ENCODE peak calls at places on chromosomes 7 and 10, in five cellular contexts. One of them, this sample, is unnamed.

GRCh38 chr7:55387062-55387965 is 22.2 kb downstream of the LANCL2 start:
- DNase-seq in NCI-H1417: peak
- DNase-seq in stimulated activated CD4-positive, alpha-beta T cell treated with anti-CD3 and anti-CD28 coated beads, Interleukin-12 subunit alpha, Interleukin-12 subunit beta, amount 100 ng/mL, for 24 hours: no peak
- DNase-seq in germinal center: no peak
- DNase-seq in ecto neural progenitor cell: no peak
- DNase-seq in this sample: no peak

GRCh38 chr7:1113548-1113885 is 25.6 kb downstream of the GPER1 start:
- DNase-seq in NCI-H1417: no peak
- DNase-seq in stimulated activated CD4-positive, alpha-beta T cell treated with anti-CD3 and anti-CD28 coated beads, Interleukin-12 subunit alpha, Interleukin-12 subunit beta, amount 100 ng/mL, for 24 hours: no peak
- DNase-seq in germinal center: no peak
- DNase-seq in ecto neural progenitor cell: no peak
- DNase-seq in this sample: no peak

GRCh38 chr7:116601426-116601825 is 70.6 kb upstream of the MET start:
- DNase-seq in NCI-H1417: peak
- DNase-seq in stimulated activated CD4-positive, alpha-beta T cell treated with anti-CD3 and anti-CD28 coated beads, Interleukin-12 subunit alpha, Interleukin-12 subunit beta, amount 100 ng/mL, for 24 hours: no peak
- DNase-seq in germinal center: no peak
- DNase-seq in ecto neural progenitor cell: no peak
- DNase-seq in this sample: no peak

GRCh38 chr10:71074176-71074755 is 138.1 kb upstream of the UNC5B start:
- DNase-seq in NCI-H1417: no peak
- DNase-seq in stimulated activated CD4-positive, alpha-beta T cell treated with anti-CD3 and anti-CD28 coated beads, Interleukin-12 subunit alpha, Interleukin-12 subunit beta, amount 100 ng/mL, for 24 hours: no peak
- DNase-seq in germinal center: no peak
- DNase-seq in ecto neural progenitor cell: peak
- DNase-seq in this sample: no peak

GRCh38 chr10:15197276-15197675 is 28.8 kb upstream of the NMT2 start:
- DNase-seq in NCI-H1417: no peak
- DNase-seq in stimulated activated CD4-positive, alpha-beta T cell treated with anti-CD3 and anti-CD28 coated beads, Interleukin-12 subunit alpha, Interleukin-12 subunit beta, amount 100 ng/mL, for 24 hours: no peak
- DNase-seq in germinal center: no peak
- DNase-seq in ecto neural progenitor cell: no peak
- DNase-seq in this sample: no peak

GRCh38 chr7:80499350-80499955 is 12.4 kb downstream of the GNAT3 start:
- DNase-seq in NCI-H1417: no peak
- DNase-seq in stimulated activated CD4-positive, alpha-beta T cell treated with anti-CD3 and anti-CD28 coated beads, Interleukin-12 subunit alpha, Interleukin-12 subunit beta, amount 100 ng/mL, for 24 hours: no peak
- DNase-seq in germinal center: no peak
- DNase-seq in ecto neural progenitor cell: no peak
- DNase-seq in this sample: no peak

GRCh38 chr10:13712799-13713581 is 126.2 kb downstream of the PRPF18 start:
- DNase-seq in NCI-H1417: peak
- DNase-seq in stimulated activated CD4-positive, alpha-beta T cell treated with anti-CD3 and anti-CD28 coated beads, Interleukin-12 subunit alpha, Interleukin-12 subunit beta, amount 100 ng/mL, for 24 hours: no peak
- DNase-seq in germinal center: peak
- DNase-seq in ecto neural progenitor cell: no peak
- DNase-seq in this sample: no peak

GRCh38 chr10:76547352-76547972 is 1090.1 kb downstream of the KCNMA1 start:
- DNase-seq in NCI-H1417: peak
- DNase-seq in stimulated activated CD4-positive, alpha-beta T cell treated with anti-CD3 and anti-CD28 coated beads, Interleukin-12 subunit alpha, Interleukin-12 subunit beta, amount 100 ng/mL, for 24 hours: peak
- DNase-seq in germinal center: peak
- DNase-seq in ecto neural progenitor cell: peak
- DNase-seq in this sample: peak

GRCh38 chr10:3573498-3573897 is 211.5 kb downstream of the KLF6 start:
- DNase-seq in NCI-H1417: no peak
- DNase-seq in stimulated activated CD4-positive, alpha-beta T cell treated with anti-CD3 and anti-CD28 coated beads, Interleukin-12 subunit alpha, Interleukin-12 subunit beta, amount 100 ng/mL, for 24 hours: no peak
- DNase-seq in germinal center: no peak
- DNase-seq in ecto neural progenitor cell: no peak
- DNase-seq in this sample: no peak

GRCh38 chr7:142188846-142189245 is 69.0 kb downstream of the PRSS58 start:
- DNase-seq in NCI-H1417: peak
- DNase-seq in stimulated activated CD4-positive, alpha-beta T cell treated with anti-CD3 and anti-CD28 coated beads, Interleukin-12 subunit alpha, Interleukin-12 subunit beta, amount 100 ng/mL, for 24 hours: no peak
- DNase-seq in germinal center: no peak
- DNase-seq in ecto neural progenitor cell: no peak
- DNase-seq in this sample: peak

GRCh38 chr10:107141539-107142061 is 22.9 kb downstream of the SORCS1 start:
- DNase-seq in NCI-H1417: no peak
- DNase-seq in stimulated activated CD4-positive, alpha-beta T cell treated with anti-CD3 and anti-CD28 coated beads, Interleukin-12 subunit alpha, Interleukin-12 subunit beta, amount 100 ng/mL, for 24 hours: no peak
- DNase-seq in germinal center: no peak
- DNase-seq in ecto neural progenitor cell: no peak
- DNase-seq in this sample: no peak

GRCh38 chr10:78214931-78215330 is 181.3 kb downstream of the RPS24 start:
- DNase-seq in NCI-H1417: no peak
- DNase-seq in stimulated activated CD4-positive, alpha-beta T cell treated with anti-CD3 and anti-CD28 coated beads, Interleukin-12 subunit alpha, Interleukin-12 subunit beta, amount 100 ng/mL, for 24 hours: no peak
- DNase-seq in germinal center: no peak
- DNase-seq in ecto neural progenitor cell: no peak
- DNase-seq in this sample: no peak

GRCh38 chr7:127632276-127632910 is 14.5 kb upstream of the PAX4 start:
- DNase-seq in NCI-H1417: no peak
- DNase-seq in stimulated activated CD4-positive, alpha-beta T cell treated with anti-CD3 and anti-CD28 coated beads, Interleukin-12 subunit alpha, Interleukin-12 subunit beta, amount 100 ng/mL, for 24 hours: no peak
- DNase-seq in germinal center: no peak
- DNase-seq in ecto neural progenitor cell: no peak
- DNase-seq in this sample: no peak

GRCh38 chr10:123858907-123859650 is 32.5 kb downstream of the CPXM2 start:
- DNase-seq in NCI-H1417: no peak
- DNase-seq in stimulated activated CD4-positive, alpha-beta T cell treated with anti-CD3 and anti-CD28 coated beads, Interleukin-12 subunit alpha, Interleukin-12 subunit beta, amount 100 ng/mL, for 24 hours: no peak
- DNase-seq in germinal center: no peak
- DNase-seq in ecto neural progenitor cell: no peak
- DNase-seq in this sample: no peak

GRCh38 chr7:93958216-93958615 is 36.7 kb downstream of the GNG11 start:
- DNase-seq in NCI-H1417: no peak
- DNase-seq in stimulated activated CD4-positive, alpha-beta T cell treated with anti-CD3 and anti-CD28 coated beads, Interleukin-12 subunit alpha, Interleukin-12 subunit beta, amount 100 ng/mL, for 24 hours: no peak
- DNase-seq in germinal center: no peak
- DNase-seq in ecto neural progenitor cell: no peak
- DNase-seq in this sample: no peak

GRCh38 chr7:46317256-46317655 is 396.2 kb upstream of the IGFBP3 start:
- DNase-seq in NCI-H1417: no peak
- DNase-seq in stimulated activated CD4-positive, alpha-beta T cell treated with anti-CD3 and anti-CD28 coated beads, Interleukin-12 subunit alpha, Interleukin-12 subunit beta, amount 100 ng/mL, for 24 hours: no peak
- DNase-seq in germinal center: no peak
- DNase-seq in ecto neural progenitor cell: no peak
- DNase-seq in this sample: no peak

GRCh38 chr7:924541-925231 is 29.8 kb downstream of the ADAP1 start:
- DNase-seq in NCI-H1417: no peak
- DNase-seq in stimulated activated CD4-positive, alpha-beta T cell treated with anti-CD3 and anti-CD28 coated beads, Interleukin-12 subunit alpha, Interleukin-12 subunit beta, amount 100 ng/mL, for 24 hours: no peak
- DNase-seq in germinal center: no peak
- DNase-seq in ecto neural progenitor cell: no peak
- DNase-seq in this sample: no peak

GRCh38 chr10:108014145-108014901 is 849.8 kb upstream of the SORCS1 start:
- DNase-seq in NCI-H1417: no peak
- DNase-seq in stimulated activated CD4-positive, alpha-beta T cell treated with anti-CD3 and anti-CD28 coated beads, Interleukin-12 subunit alpha, Interleukin-12 subunit beta, amount 100 ng/mL, for 24 hours: no peak
- DNase-seq in germinal center: no peak
- DNase-seq in ecto neural progenitor cell: no peak
- DNase-seq in this sample: no peak

GRCh38 chr7:33774762-33775523 is 130.4 kb upstream of the BMPER start:
- DNase-seq in NCI-H1417: peak
- DNase-seq in stimulated activated CD4-positive, alpha-beta T cell treated with anti-CD3 and anti-CD28 coated beads, Interleukin-12 subunit alpha, Interleukin-12 subunit beta, amount 100 ng/mL, for 24 hours: no peak
- DNase-seq in germinal center: no peak
- DNase-seq in ecto neural progenitor cell: no peak
- DNase-seq in this sample: peak

GRCh38 chr7:34842782-34843181 is 184.8 kb downstream of the NPSR1 start:
- DNase-seq in NCI-H1417: no peak
- DNase-seq in stimulated activated CD4-positive, alpha-beta T cell treated with anti-CD3 and anti-CD28 coated beads, Interleukin-12 subunit alpha, Interleukin-12 subunit beta, amount 100 ng/mL, for 24 hours: no peak
- DNase-seq in germinal center: no peak
- DNase-seq in ecto neural progenitor cell: no peak
- DNase-seq in this sample: no peak

GRCh38 chr7:8785081-8785480 is 351.7 kb downstream of the NXPH1 start:
- DNase-seq in NCI-H1417: no peak
- DNase-seq in stimulated activated CD4-positive, alpha-beta T cell treated with anti-CD3 and anti-CD28 coated beads, Interleukin-12 subunit alpha, Interleukin-12 subunit beta, amount 100 ng/mL, for 24 hours: no peak
- DNase-seq in germinal center: no peak
- DNase-seq in ecto neural progenitor cell: no peak
- DNase-seq in this sample: no peak

GRCh38 chr10:100743626-100744135 is 1.7 kb upstream of the PAX2 start:
- DNase-seq in NCI-H1417: peak
- DNase-seq in stimulated activated CD4-positive, alpha-beta T cell treated with anti-CD3 and anti-CD28 coated beads, Interleukin-12 subunit alpha, Interleukin-12 subunit beta, amount 100 ng/mL, for 24 hours: no peak
- DNase-seq in germinal center: peak
- DNase-seq in ecto neural progenitor cell: peak
- DNase-seq in this sample: peak

GRCh38 chr10:18505719-18506118 is 145.7 kb downstream of the NSUN6 start:
- DNase-seq in NCI-H1417: no peak
- DNase-seq in stimulated activated CD4-positive, alpha-beta T cell treated with anti-CD3 and anti-CD28 coated beads, Interleukin-12 subunit alpha, Interleukin-12 subunit beta, amount 100 ng/mL, for 24 hours: no peak
- DNase-seq in germinal center: no peak
- DNase-seq in ecto neural progenitor cell: no peak
- DNase-seq in this sample: no peak

GRCh38 chr10:99695761-99696160 is 36.2 kb downstream of the COX15 start:
- DNase-seq in NCI-H1417: no peak
- DNase-seq in stimulated activated CD4-positive, alpha-beta T cell treated with anti-CD3 and anti-CD28 coated beads, Interleukin-12 subunit alpha, Interleukin-12 subunit beta, amount 100 ng/mL, for 24 hours: no peak
- DNase-seq in germinal center: no peak
- DNase-seq in ecto neural progenitor cell: no peak
- DNase-seq in this sample: no peak

GRCh38 chr10:23157691-23158369 is 34.3 kb upstream of the PTF1A start:
- DNase-seq in NCI-H1417: peak
- DNase-seq in stimulated activated CD4-positive, alpha-beta T cell treated with anti-CD3 and anti-CD28 coated beads, Interleukin-12 subunit alpha, Interleukin-12 subunit beta, amount 100 ng/mL, for 24 hours: no peak
- DNase-seq in germinal center: peak
- DNase-seq in ecto neural progenitor cell: no peak
- DNase-seq in this sample: peak

GRCh38 chr7:22193361-22194016 is 163.5 kb downstream of the RAPGEF5 start:
- DNase-seq in NCI-H1417: no peak
- DNase-seq in stimulated activated CD4-positive, alpha-beta T cell treated with anti-CD3 and anti-CD28 coated beads, Interleukin-12 subunit alpha, Interleukin-12 subunit beta, amount 100 ng/mL, for 24 hours: no peak
- DNase-seq in germinal center: no peak
- DNase-seq in ecto neural progenitor cell: peak
- DNase-seq in this sample: no peak

GRCh38 chr10:123972481-123973401 is 81.1 kb upstream of the CPXM2 start:
- DNase-seq in NCI-H1417: peak
- DNase-seq in stimulated activated CD4-positive, alpha-beta T cell treated with anti-CD3 and anti-CD28 coated beads, Interleukin-12 subunit alpha, Interleukin-12 subunit beta, amount 100 ng/mL, for 24 hours: no peak
- DNase-seq in germinal center: no peak
- DNase-seq in ecto neural progenitor cell: peak
- DNase-seq in this sample: no peak

GRCh38 chr7:81725496-81726117 is 44.2 kb downstream of the HGF start:
- DNase-seq in NCI-H1417: no peak
- DNase-seq in stimulated activated CD4-positive, alpha-beta T cell treated with anti-CD3 and anti-CD28 coated beads, Interleukin-12 subunit alpha, Interleukin-12 subunit beta, amount 100 ng/mL, for 24 hours: no peak
- DNase-seq in germinal center: no peak
- DNase-seq in ecto neural progenitor cell: no peak
- DNase-seq in this sample: no peak

GRCh38 chr10:1280436-1281401 is 224.5 kb downstream of the WDR37 start:
- DNase-seq in NCI-H1417: no peak
- DNase-seq in stimulated activated CD4-positive, alpha-beta T cell treated with anti-CD3 and anti-CD28 coated beads, Interleukin-12 subunit alpha, Interleukin-12 subunit beta, amount 100 ng/mL, for 24 hours: no peak
- DNase-seq in germinal center: no peak
- DNase-seq in ecto neural progenitor cell: no peak
- DNase-seq in this sample: no peak

GRCh38 chr10:105963450-105963849 is 1201.1 kb downstream of the SORCS1 start:
- DNase-seq in NCI-H1417: peak
- DNase-seq in stimulated activated CD4-positive, alpha-beta T cell treated with anti-CD3 and anti-CD28 coated beads, Interleukin-12 subunit alpha, Interleukin-12 subunit beta, amount 100 ng/mL, for 24 hours: no peak
- DNase-seq in germinal center: no peak
- DNase-seq in ecto neural progenitor cell: no peak
- DNase-seq in this sample: peak

GRCh38 chr7:138987686-138988085 is 6.5 kb upstream of the KIAA1549 start:
- DNase-seq in NCI-H1417: no peak
- DNase-seq in stimulated activated CD4-positive, alpha-beta T cell treated with anti-CD3 and anti-CD28 coated beads, Interleukin-12 subunit alpha, Interleukin-12 subunit beta, amount 100 ng/mL, for 24 hours: no peak
- DNase-seq in germinal center: no peak
- DNase-seq in ecto neural progenitor cell: no peak
- DNase-seq in this sample: no peak

GRCh38 chr10:47326306-47326926 is 4.2 kb downstream of the GDF2 start:
- DNase-seq in NCI-H1417: no peak
- DNase-seq in stimulated activated CD4-positive, alpha-beta T cell treated with anti-CD3 and anti-CD28 coated beads, Interleukin-12 subunit alpha, Interleukin-12 subunit beta, amount 100 ng/mL, for 24 hours: no peak
- DNase-seq in germinal center: no peak
- DNase-seq in ecto neural progenitor cell: no peak
- DNase-seq in this sample: no peak

GRCh38 chr10:51272580-51272979 is 198.3 kb downstream of the PRKG1 start:
- DNase-seq in NCI-H1417: no peak
- DNase-seq in stimulated activated CD4-positive, alpha-beta T cell treated with anti-CD3 and anti-CD28 coated beads, Interleukin-12 subunit alpha, Interleukin-12 subunit beta, amount 100 ng/mL, for 24 hours: no peak
- DNase-seq in germinal center: no peak
- DNase-seq in ecto neural progenitor cell: no peak
- DNase-seq in this sample: no peak

GRCh38 chr10:88385601-88386203 is 197.4 kb downstream of the RNLS start:
- DNase-seq in NCI-H1417: peak
- DNase-seq in stimulated activated CD4-positive, alpha-beta T cell treated with anti-CD3 and anti-CD28 coated beads, Interleukin-12 subunit alpha, Interleukin-12 subunit beta, amount 100 ng/mL, for 24 hours: no peak
- DNase-seq in germinal center: peak
- DNase-seq in ecto neural progenitor cell: no peak
- DNase-seq in this sample: no peak

GRCh38 chr7:141785711-141786552 is 4.1 kb upstream of the TAS2R5 start:
- DNase-seq in NCI-H1417: peak
- DNase-seq in stimulated activated CD4-positive, alpha-beta T cell treated with anti-CD3 and anti-CD28 coated beads, Interleukin-12 subunit alpha, Interleukin-12 subunit beta, amount 100 ng/mL, for 24 hours: no peak
- DNase-seq in germinal center: peak
- DNase-seq in ecto neural progenitor cell: no peak
- DNase-seq in this sample: peak

GRCh38 chr10:123165445-123166072 is 11.4 kb downstream of the BUB3 start:
- DNase-seq in NCI-H1417: peak
- DNase-seq in stimulated activated CD4-positive, alpha-beta T cell treated with anti-CD3 and anti-CD28 coated beads, Interleukin-12 subunit alpha, Interleukin-12 subunit beta, amount 100 ng/mL, for 24 hours: no peak
- DNase-seq in germinal center: no peak
- DNase-seq in ecto neural progenitor cell: no peak
- DNase-seq in this sample: no peak

GRCh38 chr7:155276800-155277375 is 20.8 kb upstream of the INSIG1 start:
- DNase-seq in NCI-H1417: peak
- DNase-seq in stimulated activated CD4-positive, alpha-beta T cell treated with anti-CD3 and anti-CD28 coated beads, Interleukin-12 subunit alpha, Interleukin-12 subunit beta, amount 100 ng/mL, for 24 hours: no peak
- DNase-seq in germinal center: no peak
- DNase-seq in ecto neural progenitor cell: no peak
- DNase-seq in this sample: no peak